ENCODE peak calls at places on chromosomes 6 and 20, in four cellular contexts. Q is esophagus squamous epithelium; W is H9; M is CD4-positive, alpha-beta T cell. P is an unnamed sample.

GRCh38 chr20:11426938-11427337 is 490.8 kb upstream of the BTBD3 start:
- DNase-seq in Q (no peak), W (no peak), M (no peak), P (no peak)

GRCh38 chr6:113076817-113077216 is 729.7 kb downstream of the RFPL4B start:
- DNase-seq in Q (no peak), W (no peak), M (no peak), P (no peak)

GRCh38 chr20:44070139-44070900 is 116.7 kb downstream of the JPH2 start:
- DNase-seq in Q (no peak), W (no peak), M (peak; percentile 68), P (peak; percentile 58)

GRCh38 chr6:34485321-34486060 is 19.6 kb downstream of the PACSIN1 start:
- DNase-seq in Q (no peak), W (no peak), M (no peak), P (no peak)

GRCh38 chr6:149854532-149854931 is 9.6 kb downstream of the LRP11 start:
- DNase-seq in Q (no peak), W (no peak), M (no peak), P (peak; percentile 27)

GRCh38 chr20:57524511-57525176 is at the start of gene CTCFL:
- DNase-seq in Q (no peak), W (peak; percentile 76), M (no peak), P (no peak)

GRCh38 chr6:8170754-8171153 is 68.4 kb upstream of the EEF1E1 start:
- DNase-seq in Q (no peak), W (no peak), M (no peak), P (no peak)

GRCh38 chr20:31869942-31870702 is at the start of the genes DUSP15 and TTLL9:
- DNase-seq in Q (no peak), W (no peak), M (no peak), P (no peak)

GRCh38 chr6:17280552-17281090 is 540 bp upstream of the RBM24 start:
- DNase-seq in Q (no peak), W (peak; percentile 75), M (no peak), P (no peak)

GRCh38 chr6:2491137-2491536 is 245.7 kb upstream of the GMDS start:
- DNase-seq in Q (no peak), W (no peak), M (no peak), P (no peak)

GRCh38 chr20:8542115-8542486 is 410.0 kb downstream of the PLCB1 start:
- DNase-seq in Q (no peak), W (no peak), M (no peak), P (no peak)

GRCh38 chr6:73585566-73586415 is 65.0 kb upstream of the EEF1A1 start:
- DNase-seq in Q (no peak), W (peak; percentile 48), M (peak; percentile 13), P (no peak)

GRCh38 chr6:33950891-33951889 is 147.4 kb upstream of the MLN start:
- DNase-seq in Q (no peak), W (no peak), M (no peak), P (no peak)

GRCh38 chr20:59356662-59357061 is 56.3 kb downstream of the EDN3 start:
- DNase-seq in Q (no peak), W (no peak), M (no peak), P (no peak)

GRCh38 chr20:41632896-41633295 is 14.7 kb upstream of the CHD6 start:
- DNase-seq in Q (no peak), W (no peak), M (no peak), P (no peak)

GRCh38 chr6:116144590-116144989 is 18.7 kb upstream of the COL10A1 start:
- DNase-seq in Q (no peak), W (no peak), M (no peak), P (no peak)

GRCh38 chr6:28531479-28532128 is 5.9 kb downstream of the GPX5 start:
- DNase-seq in Q (no peak), W (peak; percentile 65), M (no peak), P (no peak)

GRCh38 chr20:41837669-41838224 is 219.6 kb upstream of the CHD6 start:
- DNase-seq in Q (no peak), W (no peak), M (no peak), P (no peak)

GRCh38 chr20:17614176-17614811 is 44.4 kb downstream of the DSTN start:
- DNase-seq in Q (no peak), W (peak; percentile 31), M (no peak), P (peak; percentile 87)

GRCh38 chr6:158629376-158630221 is 14.9 kb downstream of the DYNLT1 start:
- DNase-seq in Q (no peak), W (peak; percentile 63), M (peak; percentile 39), P (no peak)

GRCh38 chr20:63828545-63828944 is 2.5 kb downstream of the ZBTB46 start:
- DNase-seq in Q (no peak), W (no peak), M (no peak), P (no peak)

GRCh38 chr6:42740725-42741124 is 5.2 kb downstream of the TBCC start:
- DNase-seq in Q (no peak), W (no peak), M (no peak), P (no peak)

GRCh38 chr6:70956451-70957283 is at the start of gene B3GAT2:
- DNase-seq in Q (no peak), W (peak; percentile 64), M (no peak), P (no peak)

GRCh38 chr6:92521553-92521952 is 897.8 kb downstream of the EPHA7 start:
- DNase-seq in Q (no peak), W (no peak), M (no peak), P (no peak)

GRCh38 chr6:149190228-149190831 is 127.2 kb upstream of the TAB2 start:
- DNase-seq in Q (no peak), W (peak; percentile 84), M (peak; percentile 45), P (no peak)

GRCh38 chr20:17568972-17569471 is 853 bp upstream of the DSTN start:
- DNase-seq in Q (no peak), W (peak; percentile 77), M (peak; percentile 3), P (no peak)

GRCh38 chr6:45540375-45540920 is 162.7 kb upstream of the SUPT3H start:
- DNase-seq in Q (no peak), W (no peak), M (no peak), P (no peak)

GRCh38 chr6:37516076-37516919 is 16.6 kb upstream of the CCDC167 start:
- DNase-seq in Q (no peak), W (peak; percentile 60), M (peak; percentile 84), P (no peak)

GRCh38 chr20:64156136-64156885 is 7.9 kb upstream of the MYT1 start:
- DNase-seq in Q (no peak), W (no peak), M (no peak), P (no peak)

GRCh38 chr6:111987295-111987694 is 66.6 kb upstream of the CCN6 start:
- DNase-seq in Q (no peak), W (no peak), M (no peak), P (no peak)

GRCh38 chr20:22411568-22412450 is 172.6 kb downstream of the FOXA2 start:
- DNase-seq in Q (no peak), W (no peak), M (no peak), P (no peak)
- TF ChIP-seq CTCF in Q (no peak), W (no peak), M (no peak), P (no peak)

DNA sequence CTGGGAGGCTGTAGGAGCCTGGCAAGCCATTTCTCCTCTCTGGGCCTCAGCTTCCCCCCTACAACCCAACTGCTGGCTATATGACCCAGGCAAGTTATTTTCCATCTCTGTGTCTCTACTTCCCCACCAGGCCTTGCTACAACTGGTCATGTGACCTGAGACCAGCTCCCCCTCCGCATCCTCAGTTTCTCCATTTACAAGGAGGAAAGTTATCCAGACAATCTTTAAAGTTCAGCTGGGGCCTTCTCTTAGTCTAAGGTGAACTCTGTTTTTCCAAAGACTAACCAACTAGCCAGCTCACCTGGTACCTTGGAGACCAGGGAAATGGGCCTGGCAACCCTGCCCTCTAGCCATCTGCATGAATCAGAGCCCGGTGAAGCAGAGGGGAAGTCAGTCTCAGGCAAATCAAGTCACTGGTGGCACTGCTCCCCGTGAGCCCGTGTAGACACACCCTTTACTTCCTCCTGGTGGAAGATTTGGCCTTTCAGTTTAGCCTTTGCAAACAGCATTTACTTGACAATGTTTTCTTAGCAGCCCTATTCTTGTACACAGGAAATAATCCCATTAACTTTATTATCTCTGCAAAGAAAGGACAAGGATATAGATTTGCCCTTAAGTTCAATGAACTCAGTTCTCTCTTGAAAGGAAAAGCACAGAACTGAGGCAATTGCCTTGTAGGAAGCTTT is 157.7 kb downstream of the VEGFA start:
- DNase-seq in Q (no peak), W (no peak), M (no peak), P (no peak)
- TF ChIP-seq CTCF in Q (no peak), W (peak; percentile 27), M (no peak), P (no peak)

DNA sequence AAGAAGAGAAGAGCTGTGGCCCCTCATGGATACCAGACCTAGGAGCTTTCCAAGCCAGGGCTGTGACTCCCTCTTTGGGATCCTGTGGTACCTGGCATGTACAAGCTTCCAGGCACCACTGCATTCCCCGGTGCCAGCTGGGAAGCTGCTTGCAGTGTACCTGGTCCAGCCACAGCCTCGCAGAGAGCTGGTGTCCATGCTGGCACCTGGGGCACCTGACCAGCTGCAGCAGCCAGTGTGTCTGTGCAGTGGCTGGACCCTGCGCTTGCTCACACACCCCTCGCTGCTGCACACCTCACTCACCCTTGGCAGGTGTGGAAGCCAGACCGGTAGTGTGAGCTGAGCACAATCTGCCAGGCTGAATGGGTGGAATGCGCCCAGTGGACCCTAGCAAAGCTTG is 190.9 kb upstream of the MAN1A1 start:
- DNase-seq in Q (no peak), W (no peak), M (no peak), P (no peak)
- TF ChIP-seq CTCF in Q (no peak), W (no peak), M (no peak), P (no peak)

GRCh38 chr6:16239090-16239797 is 857 bp downstream of the GMPR start:
- DNase-seq in Q (no peak), W (no peak), M (no peak), P (no peak)
- TF ChIP-seq CTCF in Q (peak; percentile 23), W (peak; percentile 57), M (no peak), P (peak; percentile 17)

P was measured in vagina.